ENCODE peak calls at places on chromosomes 7 and 10, in six cellular contexts. U is pancreas; M is CD8-positive, alpha-beta T cell; Z is heart right ventricle; C is HCT116; K is body of pancreas. J is an unnamed sample. For H3K36me3, the result is how much of the 10 kb centered on the place peaks cover.

GRCh38 chr10:71278691-71279588 is 40.1 kb upstream of the SLC29A3 start:
- DNase-seq in U (no peak), M (no peak), Z (no peak), C (no peak), K (no peak), J (no peak)

GRCh38 chr7:2009541-2010001 is 223.2 kb downstream of the MAD1L1 start:
- DNase-seq in U (peak), M (no peak), Z (peak), C (no peak), K (no peak), J (no peak)

GRCh38 chr7:139732471-139733167 is 45.2 kb downstream of the HIPK2 start:
- DNase-seq in U (no peak), M (no peak), Z (no peak), C (no peak), K (no peak), J (peak)

GRCh38 chr7:11833431-11833830 is 1.4 kb upstream of the THSD7A start:
- DNase-seq in U (no peak), M (no peak), Z (no peak), C (no peak), K (no peak), J (no peak)

GRCh38 chr10:80579849-80580645 is 42.3 kb downstream of the SH2D4B start:
- DNase-seq in U (no peak), M (no peak), Z (no peak), C (no peak), K (no peak), J (peak)

GRCh38 chr10:128025437-128025836 is 100.8 kb downstream of the MKI67 start:
- DNase-seq in U (no peak), M (no peak), Z (no peak), C (no peak), K (no peak), J (no peak)

GRCh38 chr10:127877701-127878100 is 15.0 kb downstream of the CLRN3 start:
- DNase-seq in U (no peak), M (no peak), Z (no peak), C (no peak), K (no peak), J (no peak)

GRCh38 chr7:45682358-45682735 is 108.2 kb downstream of the ADCY1 start:
- DNase-seq in U (peak), M (no peak), Z (no peak), C (no peak), K (no peak), J (peak)

GRCh38 chr7:45649560-45650346 is 75.6 kb downstream of the ADCY1 start:
- DNase-seq in U (no peak), M (no peak), Z (peak), C (no peak), K (no peak), J (peak)

GRCh38 chr10:16967866-16968721 is 150.9 kb upstream of the RSU1 start:
- DNase-seq in U (no peak), M (no peak), Z (peak), C (peak), K (peak), J (no peak)

GRCh38 chr7:155993420-155994252 is 181.4 kb upstream of the SHH start:
- DNase-seq in U (peak), M (no peak), Z (no peak), C (no peak), K (no peak), J (peak)

GRCh38 chr7:82481499-82482097 is 38.0 kb upstream of the CACNA2D1 start:
- DNase-seq in U (no peak), M (no peak), Z (no peak), C (peak), K (no peak), J (no peak)

GRCh38 chr7:9889557-9889956 is 1084.1 kb upstream of the PHF14 start:
- DNase-seq in U (no peak), M (no peak), Z (peak), C (no peak), K (no peak), J (no peak)

GRCh38 chr7:71843677-71844076 is 568.5 kb downstream of the CALN1 start:
- DNase-seq in U (no peak), M (no peak), Z (no peak), C (no peak), K (no peak), J (no peak)

GRCh38 chr7:42831051-42831952 is 80.6 kb downstream of the C7orf25 start:
- DNase-seq in U (no peak), M (no peak), Z (peak), C (peak), K (peak), J (no peak)

GRCh38 chr7:101244385-101245146 is at the start of gene FIS1:
- DNase-seq in U (peak), M (peak), Z (peak), C (peak), K (peak), J (peak)

GRCh38 chr7:134890246-134891240 is 95.8 kb upstream of the AGBL3 start:
- DNase-seq in U (no peak), M (no peak), Z (peak), C (no peak), K (no peak), J (no peak)

GRCh38 chr7:55099086-55099831 is 80.4 kb downstream of the EGFR start:
- DNase-seq in U (no peak), M (no peak), Z (no peak), C (no peak), K (no peak), J (no peak)

GRCh38 chr7:134476044-134476443 is 17.1 kb upstream of the AKR1B1 start:
- DNase-seq in U (no peak), M (no peak), Z (no peak), C (no peak), K (no peak), J (no peak)

GRCh38 chr10:15516284-15516956 is 145.3 kb upstream of the FAM171A1 start:
- DNase-seq in U (no peak), M (no peak), Z (no peak), C (no peak), K (no peak), J (no peak)

GRCh38 chr7:45073843-45074737 is 14.7 kb downstream of the NACAD start:
- DNase-seq in U (peak), M (no peak), Z (peak), C (no peak), K (no peak), J (no peak)

GRCh38 chr7:131231381-131232220 is 96.1 kb upstream of the MKLN1 start:
- DNase-seq in U (no peak), M (peak), Z (peak), C (no peak), K (peak), J (peak)

GRCh38 chr7:117113871-117114270 is 160.6 kb downstream of the ST7 start:
- DNase-seq in U (no peak), M (no peak), Z (no peak), C (no peak), K (no peak), J (no peak)

GRCh38 chr10:97494151-97494550 is 4.1 kb downstream of the MMS19 start:
- DNase-seq in U (no peak), M (no peak), Z (no peak), C (no peak), K (no peak), J (no peak)

GRCh38 chr10:119209050-119209735 is 1.8 kb downstream of the GRK5 start:
- DNase-seq in U (peak), M (peak), Z (peak), C (no peak), K (peak), J (peak)

GRCh38 chr7:2542011-2542923 is 13.1 kb downstream of the BRAT1 start:
- DNase-seq in U (peak), M (no peak), Z (no peak), C (no peak), K (no peak), J (no peak)

GRCh38 chr10:98967601-98968000 is 268.1 kb downstream of the HPSE2 start:
- DNase-seq in U (no peak), M (no peak), Z (no peak), C (no peak), K (no peak), J (no peak)

GRCh38 chr7:130356760-130357611 is 12.4 kb downstream of the CPA5 start:
- DNase-seq in U (no peak), M (no peak), Z (no peak), C (peak), K (peak), J (peak)

GRCh38 chr10:59107147-59107546 is 69.3 kb upstream of the PHYHIPL start:
- DNase-seq in U (no peak), M (no peak), Z (no peak), C (no peak), K (no peak), J (no peak)

GRCh38 chr10:120824864-120825263 is 26.3 kb upstream of the WDR11 start:
- DNase-seq in U (no peak), M (no peak), Z (no peak), C (peak), K (peak), J (no peak)

GRCh38 chr10:77889277-77889903 is 37.2 kb downstream of the DLG5 start:
- DNase-seq in U (peak), M (no peak), Z (no peak), C (peak), K (peak), J (no peak)

GRCh38 chr7:1163121-1163520 is 3.1 kb upstream of the ZFAND2A start:
- DNase-seq in U (no peak), M (no peak), Z (no peak), C (no peak), K (no peak), J (no peak)

GRCh38 chr10:123883921-123884320 is 7.7 kb downstream of the CPXM2 start:
- DNase-seq in U (no peak), M (no peak), Z (no peak), C (no peak), K (no peak), J (no peak)

GRCh38 chr10:124677871-124678565 is 66.2 kb downstream of the FAM53B start:
- DNase-seq in U (no peak), M (no peak), Z (no peak), C (no peak), K (no peak), J (peak)

GRCh38 chr7:82729172-82730030 is 285.8 kb upstream of the CACNA2D1 start:
- DNase-seq in U (no peak), M (no peak), Z (no peak), C (peak), K (peak), J (no peak)

GRCh38 chr7:36129048-36129534 is 24.0 kb upstream of the EEPD1 start:
- DNase-seq in U (peak), M (no peak), Z (peak), C (no peak), K (peak), J (peak)

GRCh38 chr7:158357898-158358821 is 229.5 kb downstream of the PTPRN2 start:
- DNase-seq in U (peak), M (no peak), Z (no peak), C (no peak), K (no peak), J (peak)

GRCh38 chr10:22606164-22606614 is 108.2 kb downstream of the PIP4K2A start:
- DNase-seq in U (no peak), M (no peak), Z (no peak), C (no peak), K (peak), J (no peak)

GRCh38 chr7:77248154-77248553 is 48.5 kb upstream of the FGL2 start:
- DNase-seq in U (no peak), M (no peak), Z (no peak), C (no peak), K (no peak), J (no peak)

GRCh38 chr7:77254915-77255314 is 55.3 kb upstream of the FGL2 start:
- DNase-seq in U (no peak), M (no peak), Z (no peak), C (no peak), K (no peak), J (no peak)

GRCh38 chr7:77253151-77253550 is 53.5 kb upstream of the FGL2 start:
- DNase-seq in U (no peak), M (no peak), Z (no peak), C (no peak), K (no peak), J (no peak)

GRCh38 chr7:77254429-77254828 is 54.8 kb upstream of the FGL2 start:
- DNase-seq in U (no peak), M (no peak), Z (no peak), C (no peak), K (no peak), J (no peak)

GRCh38 chr7:77251519-77251819 is 51.9 kb upstream of the FGL2 start:
- DNase-seq in U (no peak), M (no peak), Z (no peak), C (no peak), K (no peak), J (no peak)
- TF ChIP-seq CTCF in U (no peak), M (no peak), Z (no peak), C (no peak), K (no peak), J (no peak)

GRCh38 chr7:20748853-20749252 is 37.8 kb downstream of the SP8 start:
- DNase-seq in U (no peak), M (no peak), Z (no peak), C (no peak), K (no peak), J (no peak)
- H3K36me3 ChIP-seq in U (under half), M (under half), Z (under half), C (under half), K (under half), J (under half)

DNA sequence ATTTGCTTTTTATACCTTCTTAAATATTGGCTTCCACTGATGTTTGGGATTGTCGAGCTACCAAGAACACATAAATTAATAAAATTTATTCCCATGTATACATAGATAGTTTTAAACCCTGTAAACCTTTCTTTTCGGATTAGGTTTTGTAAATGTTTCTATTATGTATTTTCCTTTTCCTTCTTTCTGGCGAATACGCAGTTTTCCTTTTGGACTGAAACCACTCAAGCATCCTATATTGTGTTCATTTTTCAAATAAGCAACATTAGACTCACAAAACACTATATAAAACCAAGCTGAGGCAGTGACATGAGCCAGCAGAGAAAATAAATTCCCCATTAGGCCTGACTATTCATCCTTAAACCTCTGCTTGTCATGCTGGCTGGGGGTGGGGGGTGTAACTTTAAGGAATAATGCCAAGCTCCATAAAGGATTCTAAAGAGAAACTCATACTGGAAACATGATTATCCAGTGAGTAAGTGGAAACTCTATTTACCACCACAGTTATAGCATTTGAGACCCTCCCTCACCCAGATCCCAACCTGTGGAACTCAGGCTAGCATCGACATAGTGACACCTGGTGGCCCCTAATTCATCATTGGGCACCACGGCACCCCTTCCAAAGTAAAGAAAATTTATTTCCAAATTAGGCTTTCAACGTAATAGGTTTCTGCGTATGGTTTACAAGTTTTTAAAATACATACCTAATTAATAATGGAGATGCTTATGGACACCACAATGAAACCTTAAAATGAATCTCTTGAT is 86.5 kb upstream of the CELF2 start:
- DNase-seq in U (no peak), M (no peak), Z (no peak), C (no peak), K (no peak), J (no peak)
- TF ChIP-seq CTCF in U (no peak), M (no peak), Z (peak), C (no peak), K (no peak), J (no peak)

DNA sequence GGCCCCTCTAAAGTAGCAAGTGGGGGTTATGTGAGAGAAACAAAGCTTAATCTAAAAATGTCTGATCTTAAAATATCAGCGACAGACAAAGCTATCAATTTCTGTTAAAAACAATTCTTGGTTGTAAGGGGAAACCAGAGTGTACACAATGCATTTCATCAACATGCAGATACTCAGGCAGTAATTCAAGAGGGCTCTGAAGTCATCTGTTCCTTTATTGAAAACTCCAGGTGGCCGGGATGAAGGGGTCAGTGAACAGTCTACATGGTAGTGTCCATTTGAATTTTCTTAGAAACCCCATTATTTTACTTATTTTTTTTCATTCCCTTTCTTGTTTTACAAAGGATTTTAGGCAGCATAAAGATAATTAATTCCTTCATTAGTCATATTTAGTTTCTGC is 36.7 kb upstream of the BTBD16 start:
- DNase-seq in U (no peak), M (no peak), Z (no peak), C (no peak), K (no peak), J (no peak)
- H3K36me3 ChIP-seq in U (under half), M (under half), Z (half or more), C (under half), K (under half), J (half or more)

GRCh38 chr7:99296471-99296870 is 23.8 kb downstream of the MYH16 start:
- DNase-seq in U (no peak), M (no peak), Z (no peak), C (no peak), K (no peak), J (no peak)
- TF ChIP-seq CTCF in U (no peak), M (no peak), Z (no peak), C (no peak), K (no peak), J (no peak)

DNA sequence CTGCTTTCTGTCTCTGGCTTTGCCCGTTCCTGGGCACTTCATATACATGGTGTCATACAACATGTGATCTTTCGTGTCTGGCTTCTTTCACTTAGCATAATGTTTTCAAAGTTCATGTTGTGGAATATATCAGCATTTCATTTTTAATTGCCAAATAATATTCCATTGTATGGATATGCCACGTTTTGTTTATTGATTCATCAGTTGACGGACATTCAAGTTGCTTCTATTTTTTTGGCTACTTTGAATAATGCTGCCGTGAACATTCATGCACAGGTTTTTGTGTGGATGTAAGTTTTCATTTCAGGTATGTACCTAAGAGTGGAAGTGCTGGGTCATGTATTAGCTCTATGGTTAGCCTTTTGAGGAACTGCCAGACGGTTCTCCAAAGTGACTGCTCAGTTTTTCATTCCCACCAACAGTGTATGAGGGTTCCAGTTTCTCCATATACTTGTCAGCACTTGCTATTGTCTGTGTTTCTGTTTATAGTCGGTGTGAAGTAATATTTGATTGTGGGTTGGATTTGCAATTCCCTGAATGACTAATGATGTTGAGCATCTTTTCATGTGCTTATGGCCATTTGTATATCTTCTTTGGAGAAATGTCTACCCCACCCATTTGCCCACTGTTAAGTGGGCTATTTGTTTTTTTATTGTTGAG is 401.4 kb upstream of the GALNT17 start:
- DNase-seq in U (no peak), M (no peak), Z (no peak), C (no peak), K (no peak), J (no peak)
- H3K36me3 ChIP-seq in U (under half), M (under half), Z (under half), C (under half), K (under half), J (under half)

DNA sequence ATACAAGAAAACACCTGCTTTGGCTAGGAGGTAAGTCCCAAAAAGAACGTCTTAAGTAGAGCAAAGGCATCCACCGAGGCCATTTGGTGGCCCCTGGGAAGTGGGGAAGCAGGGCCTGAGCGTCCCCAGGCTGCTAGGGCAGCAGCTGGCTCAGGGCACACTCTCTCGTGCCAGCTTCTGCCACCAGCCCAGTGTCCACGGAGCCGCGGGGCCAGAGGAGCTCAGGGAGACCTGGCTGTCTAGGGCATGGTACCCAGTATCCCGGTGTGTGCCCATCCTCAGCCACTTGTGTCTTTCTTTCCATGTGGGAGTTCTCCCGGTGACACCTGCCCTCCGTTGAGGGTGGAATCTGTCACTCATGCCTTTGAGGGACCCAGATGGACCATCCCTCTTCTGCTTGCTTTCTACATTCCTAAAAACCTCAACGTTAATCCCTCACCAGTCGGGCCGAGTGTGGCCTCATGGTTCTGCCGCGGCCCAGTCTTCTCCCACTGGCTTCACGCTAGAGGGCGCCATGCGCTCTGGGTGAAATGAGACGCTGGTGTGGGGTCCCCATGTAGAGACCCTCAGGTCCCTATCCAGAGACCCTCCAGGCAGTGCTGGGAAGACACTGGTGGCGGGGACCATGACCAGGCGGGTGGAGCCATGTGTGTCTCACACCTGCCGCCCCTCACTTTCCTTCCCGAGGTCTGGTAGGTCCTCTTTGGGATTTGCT is 9.5 kb upstream of the AP5Z1 start:
- DNase-seq in U (no peak), M (no peak), Z (no peak), C (no peak), K (no peak), J (no peak)
- TF ChIP-seq CTCF in U (no peak), M (no peak), Z (peak), C (peak), K (no peak), J (peak)